ENCODE peak calls at places on chromosomes 4 and X, in four cellular contexts. A is fibroblast of lung, O is transverse colon, X is testis. K is an unnamed sample.

GRCh38 chrX:137166591-137166990 is 132.8 kb upstream of the GPR101 start:
- DNase-seq in A (no peak), O (no peak), X (peak; percentile 14), K (no peak)

GRCh38 chr4:158033416-158033863 is 139.4 kb downstream of the GASK1B start:
- DNase-seq in A (peak; percentile 51), O (no peak), X (no peak), K (no peak)

GRCh38 chr4:113758361-113758760 is 3.2 kb downstream of the CAMK2D start:
- DNase-seq in A (no peak), O (no peak), X (no peak), K (no peak)

GRCh38 chr4:73341454-73341853 is 62.6 kb upstream of the ALB start:
- DNase-seq in A (peak; percentile 68), O (peak; percentile 18), X (peak; percentile 68), K (no peak)

GRCh38 chr4:74539043-74539790 is 94.3 kb downstream of the AREG start:
- DNase-seq in A (no peak), O (no peak), X (no peak), K (no peak)

GRCh38 chrX:30489323-30489722 is 88.2 kb downstream of the TASL start:
- DNase-seq in A (no peak), O (no peak), X (peak; percentile 43), K (no peak)

GRCh38 chr4:169795585-169795984 is 37.8 kb upstream of the HPF1 start:
- DNase-seq in A (no peak), O (no peak), X (no peak), K (no peak)

GRCh38 chr4:111963158-111963557 is 182.1 kb upstream of the FAM241A start:
- DNase-seq in A (no peak), O (no peak), X (no peak), K (no peak)

GRCh38 chrX:36218801-36219200 is 299.3 kb downstream of the CFAP47 start:
- DNase-seq in A (no peak), O (no peak), X (no peak), K (no peak)

GRCh38 chrX:39361736-39362135 is 560.5 kb downstream of the MID1IP1 start:
- DNase-seq in A (no peak), O (no peak), X (no peak), K (no peak)

GRCh38 chrX:48530736-48531135 is 8.8 kb upstream of the TBC1D25 start:
- DNase-seq in A (no peak), O (no peak), X (no peak), K (no peak)

GRCh38 chrX:18998653-18999052 is 14.7 kb upstream of the PHKA2 start:
- DNase-seq in A (no peak), O (no peak), X (no peak), K (no peak)

GRCh38 chrX:18997916-18998315 is 14.0 kb upstream of the PHKA2 start:
- DNase-seq in A (no peak), O (no peak), X (no peak), K (no peak)

GRCh38 chrX:18995216-18995615 is 11.3 kb upstream of the PHKA2 start:
- DNase-seq in A (peak; percentile 33), O (no peak), X (no peak), K (no peak)

GRCh38 chrX:18994713-18995112 is 10.8 kb upstream of the PHKA2 start:
- DNase-seq in A (peak; percentile 86), O (no peak), X (no peak), K (no peak)

GRCh38 chrX:18996536-18996935 is 12.6 kb upstream of the PHKA2 start:
- DNase-seq in A (no peak), O (no peak), X (no peak), K (no peak)
- H3K27ac ChIP-seq in A (no peak overlapping the region), O (no peak overlapping the region), X (no peak overlapping the region), K (no peak overlapping the region)

DNA sequence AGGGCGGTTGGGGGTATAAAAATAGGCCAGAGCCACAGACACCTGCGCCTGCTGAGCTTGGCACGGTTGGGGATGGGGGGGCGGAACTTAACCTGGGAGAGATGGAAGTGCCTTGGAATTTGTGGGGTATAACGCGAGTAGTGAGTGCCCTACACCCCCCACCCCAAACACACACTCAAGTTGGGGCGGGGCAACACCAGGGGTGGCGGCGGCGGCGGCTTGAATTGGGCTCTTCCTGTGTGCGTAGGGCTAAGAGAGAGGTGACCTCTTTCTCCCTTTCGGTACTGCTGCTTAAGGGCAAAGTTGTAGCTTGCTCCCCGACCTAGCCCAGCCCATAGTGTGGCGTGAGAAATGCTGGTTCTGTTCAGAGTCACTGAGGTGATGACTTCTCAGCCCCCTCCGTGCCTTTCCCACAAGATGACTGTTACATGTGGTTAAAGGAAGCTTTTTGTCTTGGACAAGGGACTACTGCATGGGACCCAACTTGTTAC is 839 bp downstream of the STK26 start:
- DNase-seq in A (no peak), O (no peak), X (peak; percentile 14), K (peak; percentile 35)
- H3K27ac ChIP-seq in A (no peak overlapping the region), O (peak overlapping the region; percentile 90), X (no peak overlapping the region), K (peak overlapping the region; percentile 81)

DNA sequence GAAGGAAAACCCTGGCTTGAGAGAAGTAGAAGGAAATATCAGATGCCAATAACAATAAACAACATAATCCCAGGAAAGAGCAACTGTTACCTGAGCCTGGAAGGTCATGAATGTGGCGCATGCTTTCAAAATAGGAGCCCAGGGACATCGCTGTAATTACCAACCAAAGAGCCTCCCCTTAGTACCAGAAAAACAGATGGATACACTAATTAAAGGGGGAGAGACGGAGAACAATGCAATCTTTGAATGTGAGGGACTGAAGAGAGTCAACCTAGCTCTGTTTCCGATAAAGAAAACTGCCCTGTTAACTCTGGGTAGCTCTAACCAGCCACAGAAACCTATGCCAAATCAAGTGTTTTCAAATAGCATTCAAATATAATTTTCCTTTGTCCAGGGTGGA is 161.4 kb downstream of the ENOX2 start:
- DNase-seq in A (no peak), O (no peak), X (no peak), K (no peak)
- H3K27ac ChIP-seq in A (no peak overlapping the region), O (no peak overlapping the region), X (no peak overlapping the region), K (no peak overlapping the region)

GRCh38 chr4:145316961-145317360 is 136.6 kb upstream of the OTUD4 start:
- DNase-seq in A (no peak), O (no peak), X (no peak), K (no peak)
- H3K27ac ChIP-seq in A (no peak overlapping the region), O (no peak overlapping the region), X (no peak overlapping the region), K (no peak overlapping the region)

DNA sequence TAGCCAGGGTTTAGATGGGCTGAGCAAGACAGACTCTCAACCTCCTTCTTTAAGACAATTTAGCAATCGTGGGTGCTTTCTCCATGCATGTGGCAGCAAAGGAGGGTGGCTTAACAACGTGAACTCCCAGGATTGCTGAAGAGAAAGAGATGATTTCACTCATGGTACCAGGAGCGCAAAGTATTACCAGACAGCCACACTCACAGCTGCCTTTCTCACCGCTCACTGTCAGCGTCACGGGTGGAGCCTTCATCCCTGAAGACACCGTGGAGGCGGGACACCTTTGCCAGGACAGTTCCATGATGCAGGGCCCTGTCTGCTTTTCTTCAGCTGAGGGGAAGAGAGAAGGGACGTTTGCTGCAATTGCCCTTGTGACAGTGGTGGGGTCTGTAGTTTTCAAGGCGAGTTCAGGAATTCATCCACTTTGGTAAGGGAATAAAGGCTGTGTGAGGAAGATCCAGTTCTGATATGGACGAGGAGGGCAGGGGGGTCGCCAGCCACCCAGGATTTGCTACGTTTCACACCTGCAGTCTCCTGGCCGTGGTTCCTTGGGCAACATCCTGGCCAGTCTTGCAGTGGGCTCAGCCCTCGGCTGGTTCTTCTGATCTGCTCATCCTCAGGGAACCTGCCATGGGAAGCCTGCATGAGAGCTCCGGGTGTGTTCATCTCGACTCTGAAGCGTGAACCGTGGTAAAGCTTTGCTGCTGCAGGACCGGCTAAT is 212.6 kb upstream of the PSAPL1 start:
- DNase-seq in A (no peak), O (no peak), X (no peak), K (no peak)
- H3K27ac ChIP-seq in A (no peak overlapping the region), O (no peak overlapping the region), X (no peak overlapping the region), K (no peak overlapping the region)

DNA sequence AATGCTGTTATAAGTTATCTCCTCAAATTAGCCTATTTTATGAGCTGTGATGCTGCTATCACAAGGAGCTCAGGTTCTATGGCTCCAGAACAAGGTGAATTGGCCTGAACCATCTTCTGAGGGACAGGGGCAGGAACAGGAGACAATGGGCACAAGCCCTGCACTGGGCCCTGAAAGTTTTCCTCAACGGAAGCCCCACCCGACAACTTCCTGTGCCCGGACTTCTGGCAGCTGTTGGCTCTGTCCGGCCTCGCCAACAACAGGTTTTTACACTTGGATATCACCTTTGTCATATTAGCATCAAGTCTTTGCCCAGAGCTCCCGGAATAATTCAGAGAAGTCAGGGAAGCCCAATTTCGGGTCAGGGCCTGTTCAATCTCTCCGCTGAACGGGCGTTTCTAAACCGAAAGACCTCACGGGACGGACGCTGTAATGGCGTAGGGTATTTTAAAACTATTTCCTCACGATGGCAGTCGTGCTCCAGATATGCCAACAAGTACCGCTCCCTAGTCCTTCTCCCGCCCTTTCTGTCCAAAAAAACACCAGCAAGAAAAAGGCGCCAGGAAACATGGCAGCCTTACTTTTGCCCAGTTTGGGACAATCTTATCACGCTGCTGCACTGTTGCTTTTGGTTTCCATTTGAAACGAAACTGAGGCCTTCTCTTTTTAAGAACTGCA is 201.0 kb upstream of the STK26 start:
- DNase-seq in A (no peak), O (peak; percentile 84), X (no peak), K (peak; percentile 65)
- H3K27ac ChIP-seq in A (peak overlapping the region; percentile 82), O (no peak overlapping the region), X (no peak overlapping the region), K (no peak overlapping the region)

GRCh38 chr4:2245787-2246275 is 3.9 kb upstream of the HAUS3 start:
- DNase-seq in A (no peak), O (no peak), X (peak; percentile 14), K (no peak)
- H3K27ac ChIP-seq in A (no peak overlapping the region), O (no peak overlapping the region), X (peak overlapping the region; percentile 70), K (no peak overlapping the region)

GRCh38 chr4:137468836-137469235 is 63.5 kb downstream of the PCDH18 start:
- DNase-seq in A (no peak), O (no peak), X (no peak), K (no peak)
- H3K27ac ChIP-seq in A (no peak overlapping the region), O (no peak overlapping the region), X (no peak overlapping the region), K (no peak overlapping the region)